ENCODE peak calls at places on chromosomes 2 and 18, in six cellular contexts. One of them, this sample, is unnamed.

GRCh38 chr2:205358351-205358815 is 323.9 kb upstream of the NRP2 start:
- DNase-seq in GM20000: no peak
- DNase-seq in fibroblast of the aortic adventitia: no peak
- DNase-seq in glutamatergic neuron: no peak
- DNase-seq in keratinocyte: no peak
- DNase-seq in IMR-90: peak; percentile 7
- DNase-seq in this sample: no peak

GRCh38 chr2:23916727-23917458 is 10.0 kb downstream of the ATAD2B start:
- DNase-seq in fibroblast of the aortic adventitia: peak; percentile 18
- DNase-seq in IMR-90: no peak
- DNase-seq in glutamatergic neuron: no peak
- DNase-seq in keratinocyte: no peak
- DNase-seq in GM20000: no peak
- DNase-seq in this sample: no peak

GRCh38 chr2:166375736-166376487 is at the start of gene SCN9A:
- DNase-seq in keratinocyte: no peak
- DNase-seq in glutamatergic neuron: peak; percentile 92
- DNase-seq in fibroblast of the aortic adventitia: peak; percentile 46
- DNase-seq in IMR-90: peak; percentile 72
- DNase-seq in GM20000: no peak
- DNase-seq in this sample: peak; percentile 13

GRCh38 chr2:172398444-172398843 is 28.9 kb upstream of the ITGA6 start:
- DNase-seq in GM20000: no peak
- DNase-seq in fibroblast of the aortic adventitia: no peak
- DNase-seq in IMR-90: no peak
- DNase-seq in keratinocyte: no peak
- DNase-seq in glutamatergic neuron: no peak
- DNase-seq in this sample: no peak

GRCh38 chr2:39730276-39730675 is 48.8 kb downstream of the THUMPD2 start:
- DNase-seq in glutamatergic neuron: no peak
- DNase-seq in IMR-90: no peak
- DNase-seq in GM20000: no peak
- DNase-seq in fibroblast of the aortic adventitia: no peak
- DNase-seq in keratinocyte: no peak
- DNase-seq in this sample: no peak

GRCh38 chr18:45684341-45685115 is 39.5 kb upstream of the SLC14A1 start:
- DNase-seq in GM20000: no peak
- DNase-seq in fibroblast of the aortic adventitia: no peak
- DNase-seq in glutamatergic neuron: no peak
- DNase-seq in IMR-90: peak; percentile 78
- DNase-seq in keratinocyte: no peak
- DNase-seq in this sample: no peak

GRCh38 chr2:161954103-161954502 is 119.9 kb downstream of the DPP4 start:
- DNase-seq in fibroblast of the aortic adventitia: no peak
- DNase-seq in IMR-90: no peak
- DNase-seq in GM20000: no peak
- DNase-seq in glutamatergic neuron: no peak
- DNase-seq in keratinocyte: no peak
- DNase-seq in this sample: no peak

GRCh38 chr2:109638807-109639206 is 24.6 kb downstream of the SOWAHC start:
- DNase-seq in fibroblast of the aortic adventitia: peak; percentile 16
- DNase-seq in GM20000: no peak
- DNase-seq in keratinocyte: no peak
- DNase-seq in IMR-90: no peak
- DNase-seq in glutamatergic neuron: no peak
- DNase-seq in this sample: no peak

GRCh38 chr18:3345885-3346284 is 84.0 kb downstream of the MYL12B start:
- DNase-seq in fibroblast of the aortic adventitia: peak; percentile 64
- DNase-seq in keratinocyte: no peak
- DNase-seq in glutamatergic neuron: no peak
- DNase-seq in IMR-90: peak; percentile 16
- DNase-seq in GM20000: no peak
- DNase-seq in this sample: no peak

GRCh38 chr2:230713331-230714121 is 884 bp downstream of the CAB39 start:
- DNase-seq in IMR-90: no peak
- DNase-seq in fibroblast of the aortic adventitia: peak; percentile 13
- DNase-seq in glutamatergic neuron: peak; percentile 63
- DNase-seq in GM20000: peak; percentile 46
- DNase-seq in keratinocyte: no peak
- DNase-seq in this sample: peak; percentile 50

GRCh38 chr2:107811982-107812381 is 14.7 kb upstream of the RGPD4 start:
- DNase-seq in fibroblast of the aortic adventitia: no peak
- DNase-seq in keratinocyte: no peak
- DNase-seq in glutamatergic neuron: no peak
- DNase-seq in IMR-90: no peak
- DNase-seq in GM20000: no peak
- DNase-seq in this sample: no peak

GRCh38 chr2:44233450-44234128 is 41.7 kb upstream of the SLC3A1 start:
- DNase-seq in fibroblast of the aortic adventitia: peak; percentile 70
- DNase-seq in GM20000: no peak
- DNase-seq in IMR-90: peak; percentile 85
- DNase-seq in keratinocyte: no peak
- DNase-seq in glutamatergic neuron: no peak
- DNase-seq in this sample: no peak

GRCh38 chr2:9773905-9774239 is 69.4 kb upstream of the TAF1B start:
- DNase-seq in fibroblast of the aortic adventitia: no peak
- DNase-seq in glutamatergic neuron: no peak
- DNase-seq in GM20000: no peak
- DNase-seq in IMR-90: no peak
- DNase-seq in keratinocyte: no peak
- DNase-seq in this sample: no peak

GRCh38 chr2:25201794-25202193 is 33.4 kb upstream of the POMC start:
- DNase-seq in keratinocyte: no peak
- DNase-seq in glutamatergic neuron: no peak
- DNase-seq in GM20000: no peak
- DNase-seq in fibroblast of the aortic adventitia: no peak
- DNase-seq in IMR-90: no peak
- DNase-seq in this sample: no peak

GRCh38 chr2:25202290-25202689 is 33.9 kb upstream of the POMC start:
- DNase-seq in IMR-90: no peak
- DNase-seq in glutamatergic neuron: no peak
- DNase-seq in fibroblast of the aortic adventitia: no peak
- DNase-seq in GM20000: no peak
- DNase-seq in keratinocyte: no peak
- DNase-seq in this sample: no peak

GRCh38 chr2:25198209-25198525 is 29.8 kb upstream of the POMC start:
- DNase-seq in glutamatergic neuron: no peak
- DNase-seq in GM20000: no peak
- DNase-seq in IMR-90: no peak
- DNase-seq in fibroblast of the aortic adventitia: no peak
- DNase-seq in keratinocyte: no peak
- DNase-seq in this sample: no peak

GRCh38 chr2:25204190-25204838 is 35.9 kb upstream of the POMC start:
- DNase-seq in GM20000: peak; percentile 82
- DNase-seq in keratinocyte: no peak
- DNase-seq in glutamatergic neuron: peak; percentile 36
- DNase-seq in IMR-90: no peak
- DNase-seq in fibroblast of the aortic adventitia: no peak
- DNase-seq in this sample: peak; percentile 80

GRCh38 chr2:25201265-25201664 is 32.9 kb upstream of the POMC start:
- DNase-seq in glutamatergic neuron: no peak
- DNase-seq in fibroblast of the aortic adventitia: no peak
- DNase-seq in GM20000: no peak
- DNase-seq in keratinocyte: no peak
- DNase-seq in IMR-90: no peak
- DNase-seq in this sample: no peak
- TF ChIP-seq CTCF in glutamatergic neuron: peak; percentile 47
- TF ChIP-seq CTCF in fibroblast of the aortic adventitia: peak; percentile 26
- TF ChIP-seq CTCF in GM20000: no peak
- TF ChIP-seq CTCF in keratinocyte: peak; percentile 21
- TF ChIP-seq CTCF in IMR-90: peak; percentile 18
- TF ChIP-seq CTCF in this sample: peak; percentile 27

DNA sequence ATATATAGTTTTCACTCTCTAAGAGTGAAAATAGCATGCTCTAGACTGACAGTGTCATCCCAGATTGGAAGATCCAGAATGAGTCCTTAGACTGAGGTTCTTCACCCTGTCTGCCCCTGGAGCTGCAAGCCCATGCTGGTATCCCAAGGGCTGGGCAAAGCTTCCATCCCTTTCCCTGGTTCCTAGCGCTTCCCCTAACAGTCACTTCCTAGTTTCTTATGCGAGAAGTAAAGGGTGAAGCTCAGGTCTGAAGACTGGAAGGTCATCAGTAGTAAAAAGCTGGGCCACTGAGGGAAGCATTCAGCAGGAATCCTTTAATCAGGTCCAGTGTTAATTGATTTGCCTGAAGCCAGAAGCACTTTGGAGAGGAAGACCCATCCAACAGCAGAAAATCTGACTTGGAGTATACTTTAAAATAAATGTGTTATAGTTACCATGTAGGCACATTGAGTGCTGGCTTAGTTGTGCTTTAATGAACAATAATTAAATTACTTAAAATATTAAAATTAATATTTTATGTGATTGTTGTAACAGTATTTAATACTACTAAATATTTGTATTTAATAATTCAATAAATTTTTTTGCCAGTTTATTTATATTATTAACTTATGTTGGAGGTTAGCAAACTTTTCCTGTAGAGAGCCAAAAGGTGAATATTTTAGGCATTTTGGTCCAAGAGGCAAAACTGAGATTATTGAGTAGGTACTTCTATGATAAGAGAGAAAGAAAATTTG is 237.9 kb downstream of the FHOD3 start:
- DNase-seq in fibroblast of the aortic adventitia: no peak
- DNase-seq in keratinocyte: no peak
- DNase-seq in IMR-90: no peak
- DNase-seq in GM20000: no peak
- DNase-seq in glutamatergic neuron: no peak
- DNase-seq in this sample: no peak
- TF ChIP-seq CTCF in fibroblast of the aortic adventitia: no peak
- TF ChIP-seq CTCF in keratinocyte: no peak
- TF ChIP-seq CTCF in IMR-90: no peak
- TF ChIP-seq CTCF in GM20000: no peak
- TF ChIP-seq CTCF in glutamatergic neuron: no peak
- TF ChIP-seq CTCF in this sample: no peak

GRCh38 chr2:100425107-100425506 is 7.6 kb upstream of the CHST10 start:
- DNase-seq in glutamatergic neuron: no peak
- DNase-seq in GM20000: no peak
- DNase-seq in keratinocyte: no peak
- DNase-seq in IMR-90: no peak
- DNase-seq in fibroblast of the aortic adventitia: no peak
- DNase-seq in this sample: no peak

GRCh38 chr2:100426384-100426720 is 8.9 kb upstream of the CHST10 start:
- DNase-seq in fibroblast of the aortic adventitia: no peak
- DNase-seq in glutamatergic neuron: no peak
- DNase-seq in keratinocyte: no peak
- DNase-seq in IMR-90: no peak
- DNase-seq in GM20000: no peak
- DNase-seq in this sample: no peak

GRCh38 chr2:100425573-100426383 is 8.3 kb upstream of the CHST10 start:
- DNase-seq in glutamatergic neuron: no peak
- DNase-seq in keratinocyte: no peak
- DNase-seq in IMR-90: no peak
- DNase-seq in fibroblast of the aortic adventitia: no peak
- DNase-seq in GM20000: no peak
- DNase-seq in this sample: no peak

GRCh38 chr2:100427111-100427510 is 9.6 kb upstream of the CHST10 start:
- DNase-seq in IMR-90: no peak
- DNase-seq in keratinocyte: no peak
- DNase-seq in glutamatergic neuron: no peak
- DNase-seq in GM20000: no peak
- DNase-seq in fibroblast of the aortic adventitia: no peak
- DNase-seq in this sample: no peak

GRCh38 chr2:100427627-100428258 is 10.3 kb upstream of the CHST10 start:
- DNase-seq in keratinocyte: no peak
- DNase-seq in IMR-90: peak; percentile 38
- DNase-seq in GM20000: peak; percentile 66
- DNase-seq in glutamatergic neuron: peak; percentile 68
- DNase-seq in fibroblast of the aortic adventitia: peak; percentile 59
- DNase-seq in this sample: peak; percentile 67
- TF ChIP-seq CTCF in keratinocyte: peak; percentile 29
- TF ChIP-seq CTCF in IMR-90: peak; percentile 50
- TF ChIP-seq CTCF in GM20000: peak; percentile 14
- TF ChIP-seq CTCF in glutamatergic neuron: peak; percentile 30
- TF ChIP-seq CTCF in fibroblast of the aortic adventitia: peak; percentile 51
- TF ChIP-seq CTCF in this sample: peak; percentile 72

GRCh38 chr2:132670104-132670960 is at the start of gene LYPD1:
- DNase-seq in keratinocyte: no peak
- DNase-seq in fibroblast of the aortic adventitia: peak; percentile 36
- DNase-seq in IMR-90: no peak
- DNase-seq in glutamatergic neuron: peak; percentile 43
- DNase-seq in GM20000: no peak
- DNase-seq in this sample: no peak
- TF ChIP-seq CTCF in keratinocyte: no peak
- TF ChIP-seq CTCF in fibroblast of the aortic adventitia: no peak
- TF ChIP-seq CTCF in IMR-90: no peak
- TF ChIP-seq CTCF in glutamatergic neuron: no peak
- TF ChIP-seq CTCF in GM20000: no peak
- TF ChIP-seq CTCF in this sample: no peak

DNA sequence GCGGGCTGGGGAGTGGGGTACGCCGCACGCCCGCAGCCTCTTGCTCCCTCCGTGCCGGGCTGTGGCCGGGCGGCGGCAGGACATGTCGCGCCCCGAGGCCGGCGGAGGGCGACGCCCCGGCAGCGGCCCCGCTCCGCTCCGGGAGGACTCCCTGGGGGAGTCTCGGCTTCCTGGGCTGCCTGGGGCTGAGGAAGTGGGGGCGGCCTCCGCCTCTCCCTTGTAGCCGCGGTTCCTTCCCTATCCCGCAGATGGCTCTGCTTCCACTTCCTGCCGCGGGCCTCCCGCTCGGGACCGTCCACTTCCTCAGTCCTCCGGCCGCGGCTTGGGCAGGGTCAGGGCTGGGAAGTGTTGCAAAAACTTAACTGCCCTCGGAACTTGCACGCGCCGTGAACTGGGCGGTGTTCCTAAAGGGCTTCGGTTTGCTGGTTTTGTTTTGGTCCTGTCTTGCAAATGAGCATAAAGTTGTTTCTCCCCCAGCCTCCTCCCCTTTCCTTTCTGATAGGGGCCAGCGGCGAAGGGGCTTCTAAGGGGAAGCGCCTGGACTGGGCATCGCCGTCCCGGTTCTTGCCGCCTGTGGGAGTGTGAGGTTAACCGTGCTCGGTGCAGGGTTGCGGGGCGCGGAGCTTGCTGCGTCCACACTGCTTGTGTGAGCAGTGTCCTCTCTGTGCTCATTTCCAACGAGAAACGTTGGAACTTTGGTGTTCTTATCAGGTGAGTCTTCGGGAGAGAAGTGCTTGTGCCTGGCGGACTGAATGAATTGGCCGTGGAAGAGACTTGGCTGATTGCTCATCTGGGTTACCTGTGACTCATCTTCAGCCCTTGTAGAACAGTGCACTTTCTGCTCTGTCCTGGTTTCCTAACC is 600 bp downstream of the RALB start:
- DNase-seq in glutamatergic neuron: peak; percentile 84
- DNase-seq in keratinocyte: no peak
- DNase-seq in fibroblast of the aortic adventitia: peak; percentile 77
- DNase-seq in GM20000: no peak
- DNase-seq in IMR-90: peak; percentile 78
- DNase-seq in this sample: peak; percentile 47
- TF ChIP-seq CTCF in glutamatergic neuron: no peak
- TF ChIP-seq CTCF in keratinocyte: no peak
- TF ChIP-seq CTCF in fibroblast of the aortic adventitia: peak; percentile 56
- TF ChIP-seq CTCF in GM20000: peak; percentile 14
- TF ChIP-seq CTCF in IMR-90: peak; percentile 58
- TF ChIP-seq CTCF in this sample: peak; percentile 49

This sample was measured in GM13977.